ENCODE peak calls at places on chromosome 21, in five cellular contexts. Y, D, J, X and S are unnamed samples.

GRCh38 chr21:22535630-22536029 is 1537.4 kb downstream of the NCAM2 start:
- DNase-seq in X (no peak), J (no peak), Y (no peak), D (no peak), S (no peak)

GRCh38 chr21:16541366-16541765 is 811.6 kb downstream of the USP25 start:
- DNase-seq in D (no peak), X (no peak), J (no peak), Y (no peak), S (no peak)

GRCh38 chr21:27734146-27734545 is 767.3 kb upstream of the ADAMTS5 start:
- DNase-seq in Y (no peak), D (no peak), J (peak; percentile 80), X (no peak), S (peak; percentile 40)

GRCh38 chr21:45794040-45794439 is 150.5 kb downstream of the PCBP3 start:
- DNase-seq in Y (no peak), J (no peak), X (no peak), D (no peak), S (no peak)

GRCh38 chr21:31354604-31355443 is 10.8 kb upstream of the TIAM1 start:
- DNase-seq in X (no peak), Y (peak; percentile 89), D (no peak), J (peak; percentile 36), S (peak; percentile 99)

GRCh38 chr21:41236361-41236973 is 68.5 kb downstream of the BACE2 start:
- DNase-seq in X (no peak), D (no peak), J (no peak), Y (no peak), S (no peak)

GRCh38 chr21:46294647-46295176 is 8.6 kb downstream of the YBEY start:
- DNase-seq in D (no peak), X (peak; percentile 51), J (peak; percentile 39), Y (no peak), S (no peak)

GRCh38 chr21:26041441-26042180 is 129.0 kb downstream of the APP start:
- DNase-seq in X (peak; percentile 53), Y (no peak), J (no peak), D (no peak), S (peak; percentile 31)

DNA sequence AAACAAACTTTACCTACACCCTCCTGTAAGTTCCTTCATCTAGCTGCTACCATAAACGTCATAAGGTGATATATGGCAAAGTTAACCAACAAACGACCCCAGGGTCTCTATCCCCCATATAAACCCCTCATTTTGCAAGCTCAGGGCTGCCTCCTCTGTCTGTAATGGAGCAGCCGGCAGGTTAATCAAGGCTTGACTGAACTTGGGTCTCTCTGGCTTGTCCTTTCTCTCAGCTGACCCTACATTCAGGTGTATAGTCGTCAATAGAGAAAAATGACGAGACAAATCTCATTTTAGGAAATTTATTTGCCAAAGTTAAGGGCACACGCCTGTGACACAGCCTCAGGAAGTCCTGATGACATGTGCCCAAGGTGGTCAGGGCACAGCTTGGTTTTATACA is 67.4 kb downstream of the WDR4 start:
- DNase-seq in J (no peak), X (no peak), D (no peak), Y (no peak), S (no peak)
- H3K9ac ChIP-seq in J (no peak overlapping the region), X (no peak overlapping the region), D (no peak overlapping the region), Y (no peak overlapping the region), S (no peak overlapping the region)

GRCh38 chr21:42524341-42525227 is 10.9 kb downstream of the SLC37A1 start:
- DNase-seq in J (peak; percentile 94), D (peak; percentile 61), Y (no peak), X (no peak), S (no peak)
- H2AFZ ChIP-seq in J (no peak overlapping the region), D (no peak overlapping the region), Y (no peak overlapping the region), X (no peak overlapping the region), S (peak overlapping the region; percentile 45)

GRCh38 chr21:36096398-36097290 is 26.8 kb downstream of the CBR1 start:
- DNase-seq in J (no peak), D (peak; percentile 37), X (no peak), Y (no peak), S (no peak)
- H3K27ac ChIP-seq in J (peak overlapping the region; percentile 23), D (peak overlapping the region; percentile 96), X (no peak overlapping the region), Y (no peak overlapping the region), S (no peak overlapping the region)

DNA sequence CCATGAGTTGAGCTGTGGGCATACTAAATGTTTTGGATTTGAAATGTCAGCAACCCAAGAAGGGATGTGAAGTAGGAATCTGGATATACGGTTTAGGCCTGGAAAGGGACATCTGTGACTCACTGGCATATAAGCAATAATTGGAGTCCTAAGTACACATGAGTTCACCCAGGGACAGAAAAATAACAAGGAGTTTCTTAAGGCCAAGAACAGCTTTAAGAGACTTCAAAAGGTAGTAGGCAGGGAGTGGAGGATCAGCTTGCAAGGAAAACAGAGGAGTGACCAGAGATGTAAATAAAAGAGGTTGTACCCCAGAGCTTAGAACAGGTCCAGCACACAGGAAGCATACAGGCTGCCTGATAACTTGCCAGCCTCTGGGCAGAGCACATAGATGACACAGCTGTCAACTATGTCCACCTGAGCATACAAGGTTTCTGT is 28.1 kb downstream of the TMEM50B start:
- DNase-seq in J (peak; percentile 22), Y (no peak), X (no peak), D (no peak), S (peak; percentile 52)
- H3K9ac ChIP-seq in J (no peak overlapping the region), Y (no peak overlapping the region), X (no peak overlapping the region), D (no peak overlapping the region), S (no peak overlapping the region)

GRCh38 chr21:33152228-33153130 is 77.3 kb upstream of the IFNAR2 start:
- DNase-seq in J (no peak), D (no peak), X (peak; percentile 23), Y (no peak), S (no peak)
- H2AFZ ChIP-seq in J (no peak overlapping the region), D (no peak overlapping the region), X (no peak overlapping the region), Y (no peak overlapping the region), S (no peak overlapping the region)

GRCh38 chr21:44463716-44464115 is 8.4 kb downstream of the LRRC3 start:
- DNase-seq in X (peak; percentile 20), Y (no peak), J (no peak), D (no peak), S (no peak)

GRCh38 chr21:44464351-44464750 is 9.0 kb downstream of the LRRC3 start:
- DNase-seq in J (no peak), X (no peak), Y (no peak), D (no peak), S (no peak)

GRCh38 chr21:44466996-44467858 is 11.9 kb downstream of the LRRC3 start:
- DNase-seq in X (no peak), J (no peak), Y (no peak), D (no peak), S (no peak)

GRCh38 chr21:44467859-44468195 is 12.5 kb downstream of the LRRC3 start:
- DNase-seq in X (no peak), J (no peak), Y (no peak), D (no peak), S (no peak)

DNA sequence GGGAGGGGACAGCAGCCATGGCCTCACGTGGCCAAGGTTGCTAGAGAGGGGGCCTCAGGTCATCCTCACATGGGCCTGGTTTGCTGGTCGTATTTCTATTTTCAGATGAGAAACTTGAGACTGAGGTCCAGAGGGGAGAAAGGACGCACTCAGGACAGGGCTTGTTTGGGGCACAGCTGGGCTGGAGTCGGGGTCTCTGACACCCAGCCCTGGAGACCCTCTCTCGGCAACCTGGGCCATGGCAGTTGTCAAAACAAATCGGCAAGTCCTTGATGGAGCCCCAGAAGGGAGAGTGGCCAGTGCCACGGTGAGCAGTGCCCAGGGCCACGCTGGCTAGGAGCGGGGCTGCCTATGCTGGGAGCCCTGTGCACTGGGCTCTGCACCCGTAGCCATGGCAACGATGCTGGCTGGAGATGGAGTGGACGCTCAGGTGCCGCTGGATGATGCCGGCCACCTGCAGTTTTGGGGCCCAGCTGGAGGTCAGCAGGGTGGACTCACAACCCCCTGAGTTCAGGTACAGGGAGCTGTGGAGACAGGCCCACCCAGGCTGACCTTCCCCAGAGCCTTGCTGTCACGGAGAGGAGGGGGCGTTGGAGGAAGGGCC is 11.1 kb downstream of the LRRC3 start:
- DNase-seq in X (peak; percentile 16), J (no peak), Y (no peak), D (no peak), S (no peak)
- H3K27ac ChIP-seq in X (no peak overlapping the region), J (no peak overlapping the region), Y (no peak overlapping the region), D (no peak overlapping the region), S (no peak overlapping the region)

DNA sequence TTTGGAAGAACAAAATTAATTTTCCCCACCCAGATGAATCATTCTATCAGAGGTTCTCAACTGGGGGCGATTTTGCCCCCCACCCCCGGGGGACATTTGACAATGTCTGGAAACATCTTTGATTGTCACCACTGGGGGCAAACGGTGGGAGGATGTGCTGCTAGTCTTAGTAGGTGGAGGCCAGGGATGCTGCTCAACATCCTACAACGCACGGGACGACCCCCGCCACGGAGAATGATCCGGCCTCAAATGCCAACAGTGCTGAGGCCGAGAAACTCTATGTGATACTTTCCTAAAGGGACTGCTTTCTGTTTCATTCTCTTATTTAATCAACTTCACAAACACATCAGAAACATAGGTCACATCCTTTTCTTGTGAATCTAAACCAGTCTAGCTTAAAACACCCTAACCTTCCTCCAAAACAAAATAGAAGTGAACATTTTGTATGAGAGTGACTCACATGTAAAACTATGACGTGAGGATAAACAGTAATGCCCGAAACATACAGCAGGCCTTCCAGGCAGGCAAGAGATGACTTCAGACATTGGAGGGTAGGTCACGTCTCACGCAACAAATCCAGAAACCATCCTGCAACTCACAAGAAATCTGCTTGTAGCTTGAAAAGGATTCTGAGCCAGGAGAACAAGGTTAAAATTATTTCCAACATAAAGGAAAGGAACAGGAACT is 37.2 kb upstream of the ETS2 start:
- DNase-seq in Y (peak; percentile 44), X (no peak), J (peak; percentile 99), D (no peak), S (peak; percentile 66)
- H3K9ac ChIP-seq in Y (peak overlapping the region; percentile 55), X (peak overlapping the region; percentile 37), J (no peak overlapping the region), D (no peak overlapping the region), S (no peak overlapping the region)

DNA sequence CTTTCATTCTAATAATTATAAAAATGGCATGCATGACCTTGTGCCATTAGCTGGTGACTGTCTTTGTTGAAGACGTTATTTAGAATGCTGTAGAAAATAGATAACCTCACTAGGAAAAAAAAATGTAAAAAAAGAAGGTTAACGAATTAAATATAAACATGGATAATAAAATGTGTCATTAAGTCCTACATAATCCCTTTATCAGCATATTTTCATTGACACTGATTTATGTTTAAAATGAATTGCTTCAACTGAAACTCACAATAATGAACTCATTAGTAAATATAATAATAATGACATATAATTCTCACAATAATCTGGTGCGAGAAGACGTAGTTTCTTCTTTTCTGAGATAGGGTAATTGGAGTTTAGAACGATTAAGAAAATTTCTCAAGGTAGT is 4.7 kb downstream of the TMPRSS15 start:
- DNase-seq in D (no peak), J (no peak), X (no peak), Y (no peak), S (no peak)
- H2AFZ ChIP-seq in D (no peak overlapping the region), J (no peak overlapping the region), X (no peak overlapping the region), Y (no peak overlapping the region), S (no peak overlapping the region)